ENCODE peak calls at places on chromosomes 12 and 14, in four cellular contexts. Y is A549, W is GM12878, A is K562. U is an unnamed sample.
A peak's percentile ranks its signal among the peaks of the same experiment; 100 is the strongest.

GRCh38 chr14:58245562-58245961 is 919 bp downstream of the PSMA3 start:
- DNase-seq in Y (no peak), W (no peak), A (no peak), U (no peak)

GRCh38 chr14:90674043-90674670 is 142.1 kb downstream of the TTC7B start:
- DNase-seq in Y (no peak), W (no peak), A (no peak), U (no peak)

GRCh38 chr14:37602605-37603453 is 7.4 kb downstream of the TTC6 start:
- DNase-seq in Y (no peak), W (no peak), A (no peak), U (peak; percentile 98)

GRCh38 chr12:91529829-91530228 is 347.2 kb upstream of the DCN start:
- DNase-seq in Y (peak; percentile 62), W (no peak), A (no peak), U (no peak)

GRCh38 chr12:110966081-110966760 is 45.8 kb upstream of the MYL2 start:
- DNase-seq in Y (no peak), W (no peak), A (no peak), U (no peak)

GRCh38 chr14:75301666-75302325 is 23.2 kb downstream of the FOS start:
- DNase-seq in Y (peak; percentile 84), W (no peak), A (peak; percentile 29), U (no peak)

GRCh38 chr14:95496690-95497241 is 19.7 kb downstream of the SYNE3 start:
- DNase-seq in Y (no peak), W (no peak), A (no peak), U (no peak)

GRCh38 chr12:92951006-92951405 is 21.9 kb upstream of the EEA1 start:
- DNase-seq in Y (no peak), W (no peak), A (no peak), U (no peak)

GRCh38 chr14:21234112-21234511 is 35.1 kb downstream of the HNRNPC start:
- DNase-seq in Y (no peak), W (no peak), A (no peak), U (no peak)

GRCh38 chr12:46693034-46693433 is 132.8 kb downstream of the SLC38A4 start:
- DNase-seq in Y (no peak), W (no peak), A (no peak), U (no peak)

GRCh38 chr14:68349900-68350323 is 443.0 kb downstream of the ZFP36L1 start:
- DNase-seq in Y (peak; percentile 51), W (no peak), A (no peak), U (peak; percentile 98)

GRCh38 chr14:49972840-49973239 is 80.0 kb downstream of the ARF6 start:
- DNase-seq in Y (peak; percentile 88), W (no peak), A (no peak), U (peak; percentile 82)

GRCh38 chr12:92055877-92056276 is 89.8 kb downstream of the BTG1 start:
- DNase-seq in Y (no peak), W (no peak), A (peak; percentile 15), U (no peak)

GRCh38 chr12:124303579-124304313 is 8.9 kb downstream of the RFLNA start:
- DNase-seq in Y (no peak), W (no peak), A (no peak), U (no peak)

GRCh38 chr12:112876506-112876905 is 30.3 kb upstream of the OAS1 start:
- DNase-seq in Y (no peak), W (no peak), A (no peak), U (no peak)

GRCh38 chr12:122459211-122459610 is 36.7 kb upstream of the CLIP1 start:
- DNase-seq in Y (no peak), W (no peak), A (no peak), U (no peak)

GRCh38 chr12:109219938-109220337 is 89.1 kb downstream of the FOXN4 start:
- DNase-seq in Y (no peak), W (no peak), A (no peak), U (no peak)

GRCh38 chr14:77107228-77107627 is 9.2 kb downstream of the CIPC start:
- DNase-seq in Y (no peak), W (no peak), A (no peak), U (no peak)

GRCh38 chr12:127175361-127175760 is 1091.6 kb upstream of the TMEM132C start:
- DNase-seq in Y (no peak), W (no peak), A (no peak), U (no peak)

GRCh38 chr12:90961154-90961553 is 6.2 kb upstream of the CCER1 start:
- DNase-seq in Y (no peak), W (no peak), A (no peak), U (no peak)

GRCh38 chr12:124565656-124566180 is 1.7 kb downstream of the NCOR2 start:
- DNase-seq in Y (no peak), W (no peak), A (peak; percentile 48), U (peak; percentile 13)

GRCh38 chr12:55705802-55706402 is 1.8 kb downstream of the ITGA7 start:
- DNase-seq in Y (peak; percentile 27), W (no peak), A (peak; percentile 79), U (no peak)

GRCh38 chr12:916712-917445 is 32.6 kb downstream of the RAD52 start:
- DNase-seq in Y (no peak), W (no peak), A (no peak), U (no peak)

GRCh38 chr12:3473844-3474243 is 17.2 kb upstream of the PRMT8 start:
- DNase-seq in Y (no peak), W (no peak), A (no peak), U (no peak)

GRCh38 chr12:79858518-79858917 is 76.4 kb downstream of the PPP1R12A start:
- DNase-seq in Y (no peak), W (no peak), A (no peak), U (peak; percentile 7)

GRCh38 chr14:83940253-83940652 is 1589.7 kb upstream of the FLRT2 start:
- DNase-seq in Y (no peak), W (no peak), A (no peak), U (no peak)

GRCh38 chr12:127214196-127214595 is 1052.8 kb upstream of the TMEM132C start:
- DNase-seq in Y (no peak), W (no peak), A (no peak), U (no peak)

DNA sequence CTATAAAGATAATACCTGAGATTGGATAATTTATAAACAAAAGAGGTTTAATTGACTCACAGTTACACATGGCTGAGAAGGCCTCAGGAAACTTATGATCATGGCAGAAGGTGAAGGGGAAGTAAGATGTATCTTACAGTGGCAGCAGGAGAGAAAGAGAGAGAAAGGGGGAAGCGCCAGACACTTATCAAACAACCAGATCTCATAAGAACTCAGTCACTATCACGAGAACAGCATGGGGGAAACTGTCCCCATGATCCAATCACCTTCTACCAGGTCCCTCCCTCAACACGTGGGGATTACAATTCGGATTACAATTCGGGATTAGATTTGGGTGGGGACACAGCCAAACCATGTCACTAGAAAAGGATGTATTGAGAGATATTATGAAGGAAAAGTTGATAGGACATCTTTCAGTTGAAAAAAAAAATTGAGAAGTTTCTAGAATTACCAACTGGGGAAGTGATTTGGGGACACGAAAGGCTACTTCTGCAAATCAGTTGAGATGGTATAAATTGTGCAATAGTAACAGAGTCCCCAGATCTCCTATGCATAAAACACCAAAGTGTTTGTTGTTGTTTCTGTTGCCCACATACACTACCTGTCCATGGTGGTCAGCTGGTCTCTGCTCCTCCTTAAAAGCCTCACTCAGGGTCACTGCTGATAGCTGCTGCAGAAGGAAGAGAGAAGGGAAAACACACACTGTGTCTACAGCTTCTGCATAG is 465.4 kb downstream of the PDZRN4 start:
- DNase-seq in Y (no peak), W (no peak), A (no peak), U (no peak)
- TF ChIP-seq CHD4 in Y (no peak), W (no peak), A (no peak), U (no peak)

DNA sequence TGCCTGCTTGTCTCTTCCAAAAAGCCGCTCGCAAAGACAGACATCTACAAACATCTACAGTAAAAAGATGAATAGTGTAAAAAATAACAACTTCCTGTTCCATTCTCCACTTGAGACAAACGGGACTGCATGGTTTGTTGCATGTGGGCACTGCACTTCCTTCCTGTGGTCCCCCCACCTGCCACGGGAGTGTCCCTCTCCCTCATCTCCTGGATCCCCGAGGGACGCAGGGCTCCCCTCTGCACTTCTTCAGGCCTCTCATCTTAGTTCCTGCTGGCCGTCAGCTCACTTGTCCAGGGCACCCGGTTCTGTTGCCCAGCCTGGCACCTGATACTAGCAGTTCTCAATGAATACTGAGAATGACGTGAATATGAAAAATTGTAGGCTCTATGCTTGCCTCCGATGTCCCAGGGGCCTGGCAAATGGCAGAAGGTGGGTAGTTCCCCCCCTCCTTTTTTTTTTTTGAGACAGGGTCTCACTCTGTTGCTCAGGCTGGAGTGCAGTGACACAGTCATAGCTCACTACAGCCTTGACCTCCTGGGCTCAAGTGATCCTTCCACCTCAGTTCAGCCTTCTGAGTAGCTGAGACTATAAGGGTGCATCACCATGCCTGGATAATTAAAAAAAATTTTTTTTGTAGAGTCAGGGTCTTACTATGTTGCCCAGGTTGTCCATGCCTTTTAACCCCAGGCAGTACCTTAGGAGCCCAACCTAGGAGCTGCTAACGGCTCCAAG is 3.5 kb upstream of the KLC1 start:
- DNase-seq in Y (no peak), W (no peak), A (no peak), U (no peak)
- TF ChIP-seq CHD4 in Y (no peak), W (no peak), A (no peak), U (no peak)

DNA sequence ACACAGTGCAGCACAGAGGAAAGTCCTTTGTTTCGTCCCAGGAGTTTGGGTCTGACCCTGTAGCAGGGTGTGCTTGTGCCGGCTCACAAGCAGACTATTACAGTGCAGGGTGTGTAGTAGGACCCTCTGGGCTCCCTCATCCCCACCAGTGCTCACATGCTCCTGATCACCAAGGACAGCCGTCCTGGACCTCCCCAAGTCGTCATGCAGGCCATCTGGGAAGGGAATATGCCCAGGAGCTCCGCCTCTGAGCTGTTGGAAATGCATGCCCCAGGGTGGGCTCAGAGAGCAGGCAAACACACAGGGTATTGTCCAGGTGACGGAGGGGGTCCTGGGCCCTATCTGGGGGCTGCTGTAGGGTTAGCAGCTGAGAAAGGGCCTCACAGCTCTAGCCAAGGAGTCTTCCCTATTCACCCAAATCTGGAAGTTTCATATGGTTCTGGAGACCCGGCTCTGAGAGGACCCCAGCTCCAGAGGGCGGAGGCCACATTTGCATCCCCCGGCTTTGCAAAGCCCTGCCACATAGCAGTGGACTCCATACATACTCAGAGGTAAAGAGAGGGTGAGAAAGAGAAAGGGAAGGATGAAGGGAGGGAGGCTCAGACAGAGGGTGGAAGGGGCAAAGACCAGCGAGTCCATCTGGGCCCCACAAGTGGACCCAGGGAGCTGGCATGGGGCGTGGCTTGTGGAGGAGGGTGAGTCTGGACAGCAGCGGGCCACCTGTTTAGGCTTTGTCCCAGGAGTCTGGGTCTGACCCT is 53.5 kb upstream of the PPP2R5C start:
- DNase-seq in Y (no peak), W (no peak), A (peak; percentile 31), U (no peak)
- TF ChIP-seq CHD4 in Y (no peak), W (no peak), A (no peak), U (no peak)

GRCh38 chr14:104514156-104514848 is 65.3 kb upstream of the C14orf180 start:
- DNase-seq in Y (no peak), W (no peak), A (no peak), U (no peak)

GRCh38 chr14:104515059-104515810 is 64.3 kb upstream of the C14orf180 start:
- DNase-seq in Y (no peak), W (no peak), A (no peak), U (no peak)

GRCh38 chr14:104512061-104512460 is 67.5 kb upstream of the C14orf180 start:
- DNase-seq in Y (no peak), W (no peak), A (no peak), U (no peak)

GRCh38 chr14:104512771-104513640 is 66.6 kb upstream of the C14orf180 start:
- DNase-seq in Y (no peak), W (no peak), A (no peak), U (no peak)

DNA sequence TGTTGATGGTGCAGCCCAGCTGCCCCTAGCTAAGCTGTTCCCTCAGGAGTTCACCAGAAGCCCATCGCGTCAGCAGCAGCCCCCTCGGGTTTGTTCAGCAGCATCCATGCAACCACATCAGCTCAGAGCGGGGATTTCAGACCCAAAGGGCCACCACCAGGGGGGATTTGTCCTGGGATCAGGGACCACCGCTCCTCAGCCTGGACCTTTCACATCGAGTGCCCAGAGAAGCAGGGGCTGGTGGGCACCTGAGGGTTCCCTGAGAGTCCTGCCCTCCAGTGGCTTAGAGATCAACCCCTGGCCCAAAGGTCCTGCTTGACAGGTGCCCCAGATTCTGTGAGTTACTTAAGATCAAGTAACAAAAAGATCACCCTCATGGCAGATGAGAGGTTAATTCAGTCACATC is 65.9 kb upstream of the C14orf180 start:
- DNase-seq in Y (no peak), W (no peak), A (no peak), U (no peak)
- TF ChIP-seq CHD4 in Y (no peak), W (no peak), A (no peak), U (no peak)

U was measured in HepG2.